ENCODE peak calls at places on chromosome 20, in eight cellular contexts. P is GM12891, O is D341Med, S is GM23248, N is AG04449, X is NCI-H2171 treated with DMSO at 0.1 percent for 48 hours, F is T-helper 9 cell, U is gastrocnemius medialis. M is an unnamed sample.
A peak's percentile ranks its signal among the peaks of the same experiment; 100 is the strongest.

GRCh38 chr20:2330090-2330695 is 34.4 kb downstream of the TGM3 start:
- DNase-seq in X (peak; percentile 43), S (no peak), P (no peak), U (no peak), N (no peak), O (no peak), F (no peak), M (peak; percentile 90)

GRCh38 chr20:32622585-32623468 is 37.7 kb upstream of the NOL4L start:
- DNase-seq in S (no peak), X (no peak), P (no peak), F (no peak), N (no peak), U (no peak), O (no peak), M (no peak)

GRCh38 chr20:52593634-52594033 is 378.5 kb upstream of the TSHZ2 start:
- DNase-seq in P (no peak), F (no peak), S (peak; percentile 77), N (no peak), U (no peak), X (no peak), O (no peak), M (no peak)

GRCh38 chr20:32681175-32682084 is 7.7 kb upstream of the C20orf203 start:
- DNase-seq in F (no peak), U (no peak), N (no peak), O (peak; percentile 66), S (no peak), X (peak; percentile 84), P (no peak), M (peak; percentile 76)

GRCh38 chr20:32524871-32525501 is 60.1 kb downstream of the NOL4L start:
- DNase-seq in X (peak; percentile 63), S (no peak), N (no peak), O (no peak), U (peak; percentile 51), P (no peak), F (no peak), M (no peak)

GRCh38 chr20:33914871-33915270 is 78.8 kb upstream of the RALY start:
- DNase-seq in S (peak; percentile 32), F (peak; percentile 4), P (no peak), N (no peak), O (no peak), U (no peak), X (peak; percentile 68), M (peak; percentile 83)

GRCh38 chr20:62955519-62956386 is 3.2 kb downstream of the SLC17A9 start:
- DNase-seq in P (no peak), N (no peak), S (no peak), O (peak; percentile 16), X (no peak), U (peak; percentile 78), F (no peak), M (peak; percentile 43)

GRCh38 chr20:462199-462991 is at the start of gene TBC1D20:
- DNase-seq in U (peak; percentile 81), N (no peak), O (peak; percentile 98), F (peak; percentile 80), P (peak; percentile 85), X (peak; percentile 94), S (peak; percentile 97), M (peak; percentile 83)

GRCh38 chr20:21017381-21018085 is 88.6 kb downstream of the LINC00237 start:
- DNase-seq in U (no peak), N (no peak), P (no peak), O (no peak), S (no peak), F (no peak), X (no peak), M (no peak)

GRCh38 chr20:38168791-38169589 is 3.9 kb upstream of the TGM2 start:
- DNase-seq in S (peak; percentile 44), N (no peak), P (no peak), O (no peak), X (no peak), F (no peak), U (no peak), M (no peak)

GRCh38 chr20:19291024-19291817 is 78.8 kb downstream of the SLC24A3 start:
- DNase-seq in X (no peak), U (peak; percentile 17), P (no peak), O (no peak), N (no peak), S (no peak), F (no peak), M (no peak)

GRCh38 chr20:1652960-1653359 is 4.6 kb downstream of the SIRPG start:
- DNase-seq in O (no peak), S (no peak), X (no peak), F (no peak), P (no peak), U (no peak), N (no peak), M (no peak)

GRCh38 chr20:9422335-9422734 is 92.1 kb upstream of the LAMP5 start:
- DNase-seq in U (no peak), N (no peak), F (no peak), S (no peak), P (no peak), X (no peak), O (no peak), M (no peak)

GRCh38 chr20:17895641-17896246 is 72.8 kb downstream of the SNX5 start:
- DNase-seq in P (no peak), X (no peak), S (peak; percentile 89), O (no peak), F (no peak), U (no peak), N (no peak), M (no peak)

GRCh38 chr20:64222273-64222672 is 33.3 kb upstream of the PCMTD2 start:
- DNase-seq in P (no peak), S (peak; percentile 37), U (no peak), X (no peak), O (no peak), N (no peak), F (no peak), M (peak; percentile 86)

GRCh38 chr20:32442630-32443029 is 84.5 kb downstream of the ASXL1 start:
- DNase-seq in U (no peak), P (no peak), F (no peak), S (no peak), O (no peak), N (no peak), X (no peak), M (no peak)

GRCh38 chr20:63859166-63859699 is 2.1 kb upstream of the ABHD16B start:
- DNase-seq in F (no peak), N (no peak), X (no peak), P (no peak), S (no peak), O (no peak), U (no peak), M (no peak)

GRCh38 chr20:55143605-55144004 is 668.2 kb downstream of the DOK5 start:
- DNase-seq in X (no peak), O (no peak), U (no peak), N (no peak), S (no peak), F (no peak), P (no peak), M (peak; percentile 48)

GRCh38 chr20:11352041-11352440 is 565.7 kb upstream of the BTBD3 start:
- DNase-seq in P (no peak), X (no peak), O (no peak), S (no peak), N (no peak), F (no peak), U (no peak), M (no peak)

GRCh38 chr20:1003920-1004697 is 2.0 kb upstream of the RSPO4 start:
- DNase-seq in N (no peak), U (no peak), O (no peak), S (no peak), X (no peak), P (no peak), F (no peak), M (no peak)

GRCh38 chr20:48630342-48631075 is 197.3 kb downstream of the PREX1 start:
- DNase-seq in F (no peak), X (no peak), S (no peak), O (no peak), U (no peak), P (no peak), N (no peak), M (no peak)

GRCh38 chr20:54624701-54625472 is 149.5 kb downstream of the DOK5 start:
- DNase-seq in U (no peak), P (no peak), O (no peak), S (no peak), N (no peak), X (peak; percentile 99), F (no peak), M (no peak)

GRCh38 chr20:44167736-44168135 is 19.3 kb downstream of the JPH2 start:
- DNase-seq in X (no peak), U (no peak), P (no peak), F (no peak), O (no peak), S (no peak), N (no peak), M (no peak)

GRCh38 chr20:59837623-59838394 is 95.6 kb downstream of the SYCP2 start:
- DNase-seq in O (no peak), F (no peak), X (no peak), U (no peak), N (no peak), P (no peak), S (no peak), M (no peak)

GRCh38 chr20:19885981-19886665 is 128.1 kb downstream of the RIN2 start:
- DNase-seq in F (no peak), S (peak; percentile 57), O (no peak), P (no peak), X (no peak), N (no peak), U (peak; percentile 31), M (peak; percentile 59)

GRCh38 chr20:11451793-11452291 is 465.9 kb upstream of the BTBD3 start:
- DNase-seq in S (no peak), F (no peak), X (peak; percentile 49), U (peak; percentile 44), P (no peak), N (no peak), O (peak; percentile 58), M (no peak)

GRCh38 chr20:45317826-45318225 is 9.7 kb upstream of the MATN4 start:
- DNase-seq in O (no peak), F (no peak), P (no peak), X (no peak), N (no peak), S (no peak), U (no peak), M (no peak)

GRCh38 chr20:3595541-3595940 is 67.7 kb downstream of the GFRA4 start:
- DNase-seq in F (no peak), P (no peak), U (no peak), X (no peak), N (no peak), S (no peak), O (no peak), M (no peak)

GRCh38 chr20:62671765-62672164 is 29.5 kb downstream of the SLCO4A1 start:
- DNase-seq in O (no peak), F (no peak), N (no peak), U (no peak), S (no peak), X (no peak), P (no peak), M (no peak)

GRCh38 chr20:62953839-62954703 is 1.6 kb downstream of the SLC17A9 start:
- DNase-seq in S (peak; percentile 92), U (peak; percentile 45), N (no peak), X (peak; percentile 20), O (peak; percentile 38), P (peak; percentile 95), F (peak; percentile 55), M (no peak)

GRCh38 chr20:63064310-63064709 is 57.5 kb upstream of the BHLHE23 start:
- DNase-seq in N (no peak), O (peak; percentile 52), X (no peak), F (no peak), P (no peak), U (peak; percentile 3), S (peak; percentile 20), M (peak; percentile 35)

GRCh38 chr20:36644032-36644712 is 1.8 kb downstream of the SLA2 start:
- DNase-seq in U (no peak), P (no peak), O (no peak), F (peak; percentile 50), N (no peak), S (no peak), X (no peak), M (no peak)

GRCh38 chr20:911882-912600 is 4.1 kb downstream of the ANGPT4 start:
- DNase-seq in P (no peak), U (no peak), F (no peak), X (no peak), S (no peak), O (no peak), N (no peak), M (no peak)

GRCh38 chr20:20820104-20820503 is 107.7 kb upstream of the RALGAPA2 start:
- DNase-seq in F (no peak), X (no peak), O (peak; percentile 76), S (peak; percentile 30), N (no peak), P (no peak), U (no peak), M (no peak)

M was measured in PC-9.